ENCODE peak calls at places on chromosome 16, in five cellular contexts. J, P, Y, R and Z are unnamed samples.

GRCh38 chr16:69927056-69927757 is 23.9 kb upstream of the CLEC18A start:
- DNase-seq in J (no peak), P (no peak), Y (peak; percentile 77), R (no peak), Z (no peak)

GRCh38 chr16:53511403-53512280 is 8.6 kb upstream of the AKTIP start:
- DNase-seq in J (peak; percentile 62), P (no peak), Y (no peak), R (no peak), Z (peak; percentile 56)

GRCh38 chr16:17359778-17360177 is 111.0 kb downstream of the XYLT1 start:
- DNase-seq in J (no peak), P (peak; percentile 29), Y (peak; percentile 88), R (no peak), Z (no peak)

GRCh38 chr16:22646948-22647556 is 136.4 kb downstream of the NPIPB5 start:
- DNase-seq in J (no peak), P (no peak), Y (no peak), R (no peak), Z (no peak)

GRCh38 chr16:66291833-66292232 is 74.7 kb upstream of the CDH5 start:
- DNase-seq in J (no peak), P (no peak), Y (peak; percentile 43), R (no peak), Z (no peak)

GRCh38 chr16:18805257-18805773 is 4.0 kb upstream of the ARL6IP1 start:
- DNase-seq in J (no peak), P (no peak), Y (no peak), R (no peak), Z (no peak)

GRCh38 chr16:65410801-65411200 is 288.9 kb upstream of the CDH11 start:
- DNase-seq in J (peak; percentile 68), P (no peak), Y (no peak), R (no peak), Z (no peak)

GRCh38 chr16:12186774-12187335 is 210.3 kb downstream of the SNX29 start:
- DNase-seq in J (peak; percentile 62), P (no peak), Y (peak; percentile 36), R (no peak), Z (peak; percentile 21)

GRCh38 chr16:57175896-57176295 is 9.9 kb downstream of the PSME3IP1 start:
- DNase-seq in J (no peak), P (no peak), Y (peak; percentile 36), R (no peak), Z (no peak)

GRCh38 chr16:78122774-78123315 is 23.4 kb downstream of the WWOX start:
- DNase-seq in J (peak; percentile 72), P (peak; percentile 56), Y (peak; percentile 74), R (peak; percentile 22), Z (no peak)

GRCh38 chr16:69859105-69859969 is 91.8 kb upstream of the CLEC18A start:
- DNase-seq in J (peak; percentile 41), P (peak; percentile 36), Y (no peak), R (peak; percentile 33), Z (no peak)

GRCh38 chr16:25097304-25097988 is 14.1 kb upstream of the LCMT1 start:
- DNase-seq in J (no peak), P (no peak), Y (peak; percentile 43), R (no peak), Z (no peak)

GRCh38 chr16:17329412-17329811 is 141.3 kb downstream of the XYLT1 start:
- DNase-seq in J (no peak), P (no peak), Y (no peak), R (no peak), Z (no peak)

GRCh38 chr16:17469742-17470001 is 1.1 kb downstream of the XYLT1 start:
- DNase-seq in J (no peak), P (no peak), Y (no peak), R (no peak), Z (no peak)

GRCh38 chr16:47774661-47775060 is 313.5 kb downstream of the PHKB start:
- DNase-seq in J (peak; percentile 78), P (no peak), Y (peak; percentile 5), R (no peak), Z (peak; percentile 69)

GRCh38 chr16:73890524-73891500 is 405.8 kb upstream of the PSMD7 start:
- DNase-seq in J (no peak), P (no peak), Y (no peak), R (no peak), Z (no peak)

GRCh38 chr16:6576646-6577045 is 756.0 kb upstream of the RBFOX1 start:
- DNase-seq in J (no peak), P (peak; percentile 5), Y (no peak), R (no peak), Z (no peak)

GRCh38 chr16:78163772-78164391 is 64.4 kb downstream of the WWOX start:
- DNase-seq in J (no peak), P (no peak), Y (no peak), R (no peak), Z (no peak)

GRCh38 chr16:68642436-68643064 is 2.6 kb upstream of the CDH3 start:
- DNase-seq in J (no peak), P (peak; percentile 72), Y (peak; percentile 52), R (no peak), Z (no peak)

GRCh38 chr16:88514070-88514469 is 56.1 kb upstream of the ZC3H18 start:
- DNase-seq in J (no peak), P (no peak), Y (no peak), R (no peak), Z (no peak)

GRCh38 chr16:68190745-68191510 is 45.0 kb downstream of the ESRP2 start:
- DNase-seq in J (no peak), P (no peak), Y (peak; percentile 34), R (no peak), Z (no peak)

GRCh38 chr16:77171750-77172635 is 19.0 kb upstream of the MON1B start:
- DNase-seq in J (peak; percentile 76), P (peak; percentile 47), Y (peak; percentile 68), R (peak; percentile 49), Z (peak; percentile 21)

GRCh38 chr16:3874242-3874641 is 6.3 kb downstream of the CREBBP start:
- DNase-seq in J (no peak), P (no peak), Y (no peak), R (no peak), Z (no peak)

GRCh38 chr16:58426960-58427359 is 34.7 kb downstream of the GINS3 start:
- DNase-seq in J (no peak), P (no peak), Y (no peak), R (no peak), Z (no peak)

GRCh38 chr16:24609740-24610420 is 70.5 kb downstream of the RBBP6 start:
- DNase-seq in J (no peak), P (peak; percentile 27), Y (peak; percentile 81), R (no peak), Z (peak; percentile 19)

GRCh38 chr16:57503366-57503765 is 17.1 kb upstream of the DOK4 start:
- DNase-seq in J (no peak), P (no peak), Y (no peak), R (no peak), Z (no peak)

DNA sequence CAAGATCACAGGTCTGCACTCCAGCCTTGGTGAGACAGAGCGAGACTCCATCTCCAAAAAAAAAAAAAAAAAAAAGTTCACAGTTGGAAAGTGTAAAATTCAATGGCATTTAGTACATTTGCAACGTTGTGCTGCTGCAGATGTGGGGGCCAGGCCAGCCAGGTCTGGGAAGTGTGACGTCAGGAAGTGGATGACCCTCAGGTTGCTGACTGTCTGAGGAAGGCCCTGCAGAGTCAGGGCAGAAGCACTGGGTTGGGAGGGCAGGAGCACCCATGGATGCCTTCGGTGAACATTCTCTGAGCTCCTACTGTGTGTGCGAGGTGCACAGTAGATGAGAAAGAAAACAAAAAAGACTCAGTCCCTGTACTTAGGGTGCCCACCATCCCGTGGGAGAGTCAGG is 12.1 kb upstream of the WFDC1 start:
- DNase-seq in J (no peak), P (no peak), Y (no peak), R (no peak), Z (no peak)
- H3K4me2 ChIP-seq in J (no peak overlapping the region), P (no peak overlapping the region), Y (no peak overlapping the region), R (no peak overlapping the region), Z (no peak overlapping the region)

GRCh38 chr16:10240854-10241613 is 58.8 kb upstream of the GRIN2A start:
- DNase-seq in J (peak; percentile 6), P (no peak), Y (no peak), R (no peak), Z (no peak)

GRCh38 chr16:10242076-10242475 is 59.8 kb upstream of the GRIN2A start:
- DNase-seq in J (no peak), P (no peak), Y (no peak), R (no peak), Z (no peak)

GRCh38 chr16:10245002-10245401 is 62.8 kb upstream of the GRIN2A start:
- DNase-seq in J (no peak), P (peak; percentile 32), Y (no peak), R (no peak), Z (no peak)

GRCh38 chr16:10242916-10243315 is 60.7 kb upstream of the GRIN2A start:
- DNase-seq in J (no peak), P (no peak), Y (no peak), R (no peak), Z (no peak)
- H3K9me2 ChIP-seq in J (no peaks in the 10 kb centered on the region), P (no peaks in the 10 kb centered on the region), Y (no peaks in the 10 kb centered on the region), R (no peaks in the 10 kb centered on the region), Z (no peaks in the 10 kb centered on the region)

GRCh38 chr16:89575247-89576172 is at the start of gene CPNE7:
- DNase-seq in J (no peak), P (peak; percentile 55), Y (peak; percentile 61), R (no peak), Z (peak; percentile 28)

GRCh38 chr16:89573826-89574680 is 1.5 kb upstream of the CPNE7 start:
- DNase-seq in J (no peak), P (no peak), Y (no peak), R (no peak), Z (no peak)

GRCh38 chr16:89576173-89577054 is 856 bp downstream of the CPNE7 start:
- DNase-seq in J (no peak), P (no peak), Y (no peak), R (no peak), Z (no peak)

GRCh38 chr16:89572478-89573205 is 2.9 kb upstream of the CPNE7 start:
- DNase-seq in J (no peak), P (peak; percentile 51), Y (no peak), R (no peak), Z (no peak)

DNA sequence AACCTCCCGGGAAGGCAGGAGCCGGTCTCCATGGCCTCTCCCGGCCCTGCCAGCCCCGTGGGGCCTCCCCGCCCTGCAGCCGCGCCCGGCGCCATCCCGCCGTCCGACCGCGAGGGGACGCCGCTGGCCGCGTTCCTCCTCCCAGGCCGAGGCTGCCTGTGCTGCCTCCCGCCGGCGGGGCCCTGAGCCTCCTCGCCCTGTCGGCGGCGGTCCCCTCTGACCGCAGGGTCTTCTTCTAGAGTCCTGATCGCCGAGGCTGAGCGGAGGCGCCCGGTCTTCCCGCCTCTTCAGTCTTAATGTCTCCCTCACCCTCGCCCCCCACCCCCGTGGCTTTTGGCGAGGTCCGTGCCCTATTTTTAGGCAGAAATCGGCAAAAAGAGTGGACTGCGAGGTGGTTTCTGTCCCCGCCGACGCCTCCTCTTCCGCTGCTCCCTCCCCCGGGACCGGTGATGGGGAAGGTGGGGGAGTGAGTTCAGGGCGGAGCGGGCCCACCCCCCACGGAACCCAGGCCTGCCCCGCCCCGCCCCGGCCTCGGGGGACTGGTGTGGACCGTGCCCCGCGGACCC is 794 bp upstream of the CPNE7 start:
- DNase-seq in J (peak; percentile 69), P (no peak), Y (peak; percentile 93), R (peak; percentile 57), Z (peak; percentile 86)
- H3K4me3 ChIP-seq in J (peak overlapping the region; percentile 69), P (no peak overlapping the region), Y (peak overlapping the region; percentile 64), R (peak overlapping the region; percentile 97), Z (peak overlapping the region; percentile 76)

GRCh38 chr16:87068316-87068715 is 248.9 kb downstream of the C16orf95 start:
- DNase-seq in J (no peak), P (no peak), Y (no peak), R (no peak), Z (no peak)
- H3K4me2 ChIP-seq in J (no peak overlapping the region), P (no peak overlapping the region), Y (no peak overlapping the region), R (no peak overlapping the region), Z (no peak overlapping the region)